ENCODE peak calls at places on chromosomes 1 and 21, in eight cellular contexts. One of them, this sample, is unnamed.

GRCh38 chr1:42777860-42778259 is 6.9 kb upstream of the TMEM269 start:
- DNase-seq in PC-9: peak; percentile 37
- DNase-seq in neural progenitor cell: peak; percentile 72
- DNase-seq in HCT116: no peak
- DNase-seq in H1: peak; percentile 68
- DNase-seq in PC-3: peak; percentile 48
- DNase-seq in K562: peak; percentile 75
- DNase-seq in astrocyte: no peak
- DNase-seq in this sample: peak; percentile 58

GRCh38 chr21:35340273-35340672 is 291.2 kb upstream of the RUNX1 start:
- DNase-seq in neural progenitor cell: no peak
- DNase-seq in H1: no peak
- DNase-seq in HCT116: peak; percentile 22
- DNase-seq in astrocyte: no peak
- DNase-seq in PC-9: no peak
- DNase-seq in PC-3: no peak
- DNase-seq in K562: no peak
- DNase-seq in this sample: no peak

GRCh38 chr21:28419811-28420210 is 572.9 kb downstream of the LTN1 start:
- DNase-seq in PC-9: no peak
- DNase-seq in K562: no peak
- DNase-seq in PC-3: peak; percentile 15
- DNase-seq in H1: no peak
- DNase-seq in neural progenitor cell: no peak
- DNase-seq in HCT116: no peak
- DNase-seq in astrocyte: no peak
- DNase-seq in this sample: no peak

GRCh38 chr1:240151126-240151735 is 59.5 kb downstream of the FMN2 start:
- DNase-seq in astrocyte: no peak
- DNase-seq in PC-3: peak; percentile 52
- DNase-seq in HCT116: no peak
- DNase-seq in PC-9: no peak
- DNase-seq in K562: no peak
- DNase-seq in H1: no peak
- DNase-seq in neural progenitor cell: no peak
- DNase-seq in this sample: no peak

GRCh38 chr1:176545034-176545639 is 82.2 kb downstream of the PAPPA2 start:
- DNase-seq in PC-3: no peak
- DNase-seq in neural progenitor cell: no peak
- DNase-seq in K562: no peak
- DNase-seq in HCT116: no peak
- DNase-seq in H1: no peak
- DNase-seq in astrocyte: no peak
- DNase-seq in PC-9: no peak
- DNase-seq in this sample: no peak

GRCh38 chr1:83909687-83910086 is 89.2 kb downstream of the TTLL7 start:
- DNase-seq in PC-9: no peak
- DNase-seq in K562: no peak
- DNase-seq in H1: no peak
- DNase-seq in astrocyte: peak; percentile 37
- DNase-seq in PC-3: no peak
- DNase-seq in HCT116: no peak
- DNase-seq in neural progenitor cell: no peak
- DNase-seq in this sample: no peak

GRCh38 chr1:191876631-191877030 is 281.6 kb upstream of the RGS18 start:
- DNase-seq in PC-9: no peak
- DNase-seq in K562: no peak
- DNase-seq in H1: no peak
- DNase-seq in HCT116: no peak
- DNase-seq in astrocyte: no peak
- DNase-seq in neural progenitor cell: no peak
- DNase-seq in PC-3: no peak
- DNase-seq in this sample: no peak

GRCh38 chr1:63603810-63604209 is 10.6 kb downstream of the PGM1 start:
- DNase-seq in H1: no peak
- DNase-seq in neural progenitor cell: no peak
- DNase-seq in K562: no peak
- DNase-seq in PC-3: no peak
- DNase-seq in HCT116: no peak
- DNase-seq in PC-9: no peak
- DNase-seq in astrocyte: no peak
- DNase-seq in this sample: no peak

GRCh38 chr1:3436901-3437300 is 17.6 kb upstream of the ARHGEF16 start:
- DNase-seq in H1: no peak
- DNase-seq in astrocyte: no peak
- DNase-seq in HCT116: no peak
- DNase-seq in K562: no peak
- DNase-seq in neural progenitor cell: no peak
- DNase-seq in PC-9: no peak
- DNase-seq in PC-3: no peak
- DNase-seq in this sample: no peak

GRCh38 chr1:118243269-118243668 is 58.2 kb upstream of the SPAG17 start:
- DNase-seq in neural progenitor cell: no peak
- DNase-seq in PC-9: no peak
- DNase-seq in astrocyte: no peak
- DNase-seq in HCT116: no peak
- DNase-seq in K562: no peak
- DNase-seq in PC-3: no peak
- DNase-seq in H1: no peak
- DNase-seq in this sample: no peak

GRCh38 chr1:21293537-21294265 is 3.4 kb upstream of the ECE1 start:
- DNase-seq in K562: no peak
- DNase-seq in PC-3: no peak
- DNase-seq in H1: no peak
- DNase-seq in astrocyte: no peak
- DNase-seq in PC-9: no peak
- DNase-seq in neural progenitor cell: no peak
- DNase-seq in HCT116: no peak
- DNase-seq in this sample: no peak

GRCh38 chr21:30340714-30341573 is 3.5 kb upstream of the KRTAP27-1 start:
- DNase-seq in K562: peak; percentile 45
- DNase-seq in PC-9: no peak
- DNase-seq in astrocyte: no peak
- DNase-seq in HCT116: peak; percentile 3
- DNase-seq in neural progenitor cell: peak; percentile 52
- DNase-seq in H1: peak; percentile 63
- DNase-seq in PC-3: peak; percentile 83
- DNase-seq in this sample: peak; percentile 5

GRCh38 chr21:16308269-16308668 is 578.5 kb downstream of the USP25 start:
- DNase-seq in PC-9: no peak
- DNase-seq in K562: no peak
- DNase-seq in PC-3: no peak
- DNase-seq in HCT116: no peak
- DNase-seq in H1: no peak
- DNase-seq in astrocyte: peak; percentile 73
- DNase-seq in neural progenitor cell: no peak
- DNase-seq in this sample: peak; percentile 40

GRCh38 chr1:115251856-115252255 is 86.2 kb downstream of the NGF start:
- DNase-seq in neural progenitor cell: no peak
- DNase-seq in astrocyte: peak; percentile 95
- DNase-seq in K562: no peak
- DNase-seq in HCT116: no peak
- DNase-seq in H1: no peak
- DNase-seq in PC-3: peak; percentile 18
- DNase-seq in PC-9: no peak
- DNase-seq in this sample: peak; percentile 93

GRCh38 chr1:1013105-1013921 is at the start of gene ISG15:
- DNase-seq in PC-9: peak; percentile 73
- DNase-seq in K562: peak; percentile 60
- DNase-seq in HCT116: peak; percentile 60
- DNase-seq in H1: peak; percentile 86
- DNase-seq in PC-3: peak; percentile 97
- DNase-seq in neural progenitor cell: peak; percentile 92
- DNase-seq in astrocyte: peak; percentile 75
- DNase-seq in this sample: peak; percentile 85

GRCh38 chr1:58909162-58909560 is 125.3 kb upstream of the JUN start:
- DNase-seq in K562: no peak
- DNase-seq in PC-9: peak; percentile 43
- DNase-seq in HCT116: no peak
- DNase-seq in H1: no peak
- DNase-seq in neural progenitor cell: no peak
- DNase-seq in PC-3: peak; percentile 90
- DNase-seq in astrocyte: peak; percentile 70
- DNase-seq in this sample: peak; percentile 80

GRCh38 chr1:221643404-221644175 is 98.3 kb downstream of the DUSP10 start:
- DNase-seq in H1: no peak
- DNase-seq in K562: no peak
- DNase-seq in neural progenitor cell: no peak
- DNase-seq in astrocyte: no peak
- DNase-seq in HCT116: no peak
- DNase-seq in PC-3: no peak
- DNase-seq in PC-9: no peak
- DNase-seq in this sample: no peak

GRCh38 chr21:32562426-32562825 is 22.9 kb downstream of the TCP10L start:
- DNase-seq in PC-9: no peak
- DNase-seq in H1: no peak
- DNase-seq in astrocyte: peak; percentile 64
- DNase-seq in PC-3: no peak
- DNase-seq in HCT116: no peak
- DNase-seq in K562: no peak
- DNase-seq in neural progenitor cell: peak; percentile 62
- DNase-seq in this sample: peak; percentile 67
- H3K36me3 ChIP-seq in PC-9: no peaks in the 10 kb centered on the region
- H3K36me3 ChIP-seq in H1: no peaks in the 10 kb centered on the region
- H3K36me3 ChIP-seq in astrocyte: no peaks in the 10 kb centered on the region
- H3K36me3 ChIP-seq in PC-3: no peaks in the 10 kb centered on the region
- H3K36me3 ChIP-seq in HCT116: no peaks in the 10 kb centered on the region
- H3K36me3 ChIP-seq in K562: no peaks in the 10 kb centered on the region
- H3K36me3 ChIP-seq in neural progenitor cell: no peaks in the 10 kb centered on the region
- H3K36me3 ChIP-seq in this sample: no peaks in the 10 kb centered on the region

GRCh38 chr1:116908266-116908665 is 1.4 kb upstream of the PTGFRN start:
- DNase-seq in H1: no peak
- DNase-seq in PC-9: no peak
- DNase-seq in K562: no peak
- DNase-seq in astrocyte: no peak
- DNase-seq in PC-3: no peak
- DNase-seq in HCT116: no peak
- DNase-seq in neural progenitor cell: no peak
- DNase-seq in this sample: no peak
- H3K4me1 ChIP-seq in H1: peaks cover 18% of the 10 kb centered on the region
- H3K4me1 ChIP-seq in PC-9: peaks cover 50% of the 10 kb centered on the region
- H3K4me1 ChIP-seq in K562: peaks cover 28% of the 10 kb centered on the region
- H3K4me1 ChIP-seq in astrocyte: peaks cover 19% of the 10 kb centered on the region
- H3K4me1 ChIP-seq in PC-3: peaks cover 54% of the 10 kb centered on the region
- H3K4me1 ChIP-seq in HCT116: peaks cover 5% of the 10 kb centered on the region
- H3K4me1 ChIP-seq in neural progenitor cell: peaks cover 32% of the 10 kb centered on the region
- H3K4me1 ChIP-seq in this sample: no peaks in the 10 kb centered on the region

GRCh38 chr1:110781525-110781924 is 91.4 kb upstream of the CD53 start:
- DNase-seq in HCT116: no peak
- DNase-seq in PC-3: no peak
- DNase-seq in H1: no peak
- DNase-seq in astrocyte: no peak
- DNase-seq in neural progenitor cell: no peak
- DNase-seq in K562: no peak
- DNase-seq in PC-9: no peak
- DNase-seq in this sample: no peak

GRCh38 chr1:110778821-110779220 is 94.1 kb upstream of the CD53 start:
- DNase-seq in K562: no peak
- DNase-seq in neural progenitor cell: no peak
- DNase-seq in PC-3: no peak
- DNase-seq in astrocyte: no peak
- DNase-seq in H1: no peak
- DNase-seq in HCT116: no peak
- DNase-seq in PC-9: no peak
- DNase-seq in this sample: no peak

GRCh38 chr1:110779617-110780016 is 93.3 kb upstream of the CD53 start:
- DNase-seq in HCT116: no peak
- DNase-seq in astrocyte: no peak
- DNase-seq in K562: no peak
- DNase-seq in H1: no peak
- DNase-seq in PC-9: no peak
- DNase-seq in neural progenitor cell: no peak
- DNase-seq in PC-3: no peak
- DNase-seq in this sample: no peak

GRCh38 chr1:110783292-110783918 is 89.5 kb upstream of the CD53 start:
- DNase-seq in H1: peak; percentile 53
- DNase-seq in astrocyte: peak; percentile 16
- DNase-seq in HCT116: peak; percentile 48
- DNase-seq in neural progenitor cell: peak; percentile 67
- DNase-seq in K562: peak; percentile 72
- DNase-seq in PC-9: peak; percentile 38
- DNase-seq in PC-3: peak; percentile 73
- DNase-seq in this sample: peak; percentile 58

DNA sequence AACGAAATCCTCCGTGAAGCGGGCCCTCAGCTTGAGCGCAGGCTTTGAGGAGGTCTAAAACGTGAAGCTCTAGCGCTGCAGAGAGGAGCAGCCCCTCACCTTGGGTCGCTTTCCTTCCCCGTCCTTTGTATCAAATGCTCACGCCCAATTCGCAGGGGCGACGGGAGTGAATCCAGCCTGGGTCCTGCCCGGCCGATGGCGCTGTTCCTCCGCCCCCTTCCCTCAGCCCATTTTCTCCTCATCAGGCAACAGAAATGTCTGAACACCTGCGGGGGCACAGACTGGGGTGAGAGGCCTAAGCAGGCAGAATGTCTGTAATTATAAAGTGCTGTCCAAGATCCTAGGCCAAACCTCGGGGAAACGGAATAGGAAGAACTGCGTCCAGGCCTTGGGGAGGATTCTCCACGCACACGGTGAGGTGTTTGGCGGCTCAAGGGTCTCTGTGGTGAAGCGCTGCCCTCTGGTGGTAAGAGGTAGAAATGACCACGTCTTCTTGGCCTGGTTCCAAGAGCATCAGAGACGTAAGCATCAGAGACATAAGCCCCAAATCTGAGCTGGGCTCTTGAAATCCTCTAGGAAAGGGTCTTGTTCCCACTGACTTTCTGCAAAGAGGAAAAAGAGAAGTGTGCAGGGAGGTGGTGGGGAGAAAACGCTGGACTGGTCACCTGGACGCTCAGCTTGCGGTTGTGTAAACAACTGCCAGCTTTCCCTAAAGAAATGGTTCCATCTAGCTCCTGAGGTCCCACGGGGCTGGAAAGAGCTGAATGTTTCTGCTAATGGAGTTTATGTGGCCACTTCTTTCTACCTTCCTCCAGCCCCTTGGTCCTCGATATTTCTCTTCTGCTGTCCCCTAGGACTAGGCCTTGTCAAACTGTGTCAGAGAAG is 92.1 kb upstream of the CD53 start:
- DNase-seq in PC-3: peak; percentile 90
- DNase-seq in astrocyte: peak; percentile 28
- DNase-seq in K562: peak; percentile 84
- DNase-seq in H1: peak; percentile 83
- DNase-seq in PC-9: peak; percentile 64
- DNase-seq in HCT116: peak; percentile 74
- DNase-seq in neural progenitor cell: peak; percentile 87
- DNase-seq in this sample: peak; percentile 43
- TF ChIP-seq EZH2 in PC-3: no peak
- TF ChIP-seq EZH2 in astrocyte: no peak
- TF ChIP-seq EZH2 in K562: no peak
- TF ChIP-seq EZH2 in H1: no peak
- TF ChIP-seq EZH2 in PC-9: no peak
- TF ChIP-seq EZH2 in HCT116: no peak
- TF ChIP-seq EZH2 in neural progenitor cell: peak; percentile 41
- TF ChIP-seq EZH2 in this sample: no peak

DNA sequence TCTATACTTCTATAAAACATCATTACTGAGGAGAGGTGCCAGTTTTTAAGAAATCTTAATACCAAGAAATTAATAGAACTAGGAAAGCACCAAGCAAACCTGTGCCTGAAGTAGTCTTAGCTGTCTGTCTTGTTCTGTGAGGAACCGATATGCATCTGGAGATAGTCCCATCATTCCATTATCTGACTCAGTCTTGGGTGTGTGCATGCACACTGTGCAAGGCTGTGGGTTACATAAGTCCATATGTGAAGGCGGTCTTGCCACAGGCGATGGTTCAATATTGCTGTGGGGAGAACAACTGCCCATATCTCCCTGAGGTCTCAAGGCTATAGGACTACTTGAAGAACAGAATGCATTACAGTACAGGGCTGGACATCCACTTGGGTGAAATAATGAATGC is 33.8 kb downstream of the STIL start:
- DNase-seq in K562: no peak
- DNase-seq in H1: no peak
- DNase-seq in neural progenitor cell: no peak
- DNase-seq in PC-3: no peak
- DNase-seq in PC-9: no peak
- DNase-seq in astrocyte: no peak
- DNase-seq in HCT116: no peak
- DNase-seq in this sample: peak; percentile 9
- H3K36me3 ChIP-seq in K562: peaks cover 83% of the 10 kb centered on the region
- H3K36me3 ChIP-seq in H1: peaks cover 61% of the 10 kb centered on the region
- H3K36me3 ChIP-seq in neural progenitor cell: peaks cover 13% of the 10 kb centered on the region
- H3K36me3 ChIP-seq in PC-3: peaks cover 52% of the 10 kb centered on the region
- H3K36me3 ChIP-seq in PC-9: peaks cover 14% of the 10 kb centered on the region
- H3K36me3 ChIP-seq in astrocyte: peaks cover 20% of the 10 kb centered on the region
- H3K36me3 ChIP-seq in HCT116: peaks cover 45% of the 10 kb centered on the region
- H3K36me3 ChIP-seq in this sample: peaks cover 5% of the 10 kb centered on the region